ENCODE peak calls at places on chromosomes 12 and 14, in seven cellular contexts. F is PC-3, A is HFFc6, D is AG09309, Y is cardiac muscle cell, O is endodermal cell, W is gastrocnemius medialis. N is an unnamed sample.

GRCh38 chr12:97886548-97887176 is 424.1 kb downstream of the RMST start:
- DNase-seq in F (no peak), Y (no peak), D (no peak), W (no peak), A (no peak), O (no peak), N (no peak)

GRCh38 chr12:72546106-72546505 is 273.9 kb downstream of the TRHDE start:
- DNase-seq in F (no peak), W (no peak), O (no peak), A (no peak), D (no peak), Y (no peak), N (no peak)

GRCh38 chr14:56005580-56006053 is 112.6 kb upstream of the PELI2 start:
- DNase-seq in O (peak; percentile 61), Y (peak; percentile 62), F (no peak), D (peak; percentile 27), A (no peak), W (no peak), N (no peak)

GRCh38 chr14:73269729-73270651 is 32.7 kb downstream of the PAPLN start:
- DNase-seq in O (peak; percentile 84), A (no peak), W (no peak), D (no peak), F (no peak), Y (peak; percentile 48), N (peak; percentile 35)

GRCh38 chr12:125292700-125293099 is 227.5 kb downstream of the AACS start:
- DNase-seq in D (no peak), Y (no peak), A (no peak), W (no peak), F (no peak), O (no peak), N (no peak)

GRCh38 chr12:54197037-54197909 is 8.5 kb upstream of the SMUG1 start:
- DNase-seq in A (no peak), F (peak; percentile 41), O (peak; percentile 78), Y (no peak), D (no peak), W (peak; percentile 85), N (no peak)

GRCh38 chr14:36363704-36364103 is 43.3 kb upstream of the MBIP start:
- DNase-seq in A (no peak), D (no peak), W (no peak), Y (no peak), F (no peak), O (no peak), N (no peak)

GRCh38 chr14:103391048-103391447 is 5.8 kb downstream of the MARK3 start:
- DNase-seq in F (peak; percentile 77), A (peak; percentile 57), Y (peak; percentile 92), D (peak; percentile 86), W (no peak), O (no peak), N (peak; percentile 72)

GRCh38 chr12:80101126-80101525 is 1.8 kb downstream of the OTOGL start:
- DNase-seq in O (no peak), D (no peak), F (peak; percentile 21), W (no peak), A (no peak), Y (no peak), N (no peak)

GRCh38 chr14:64800000-64800399 is 79.7 kb downstream of the SPTB start:
- DNase-seq in F (peak; percentile 69), O (peak; percentile 79), D (no peak), A (peak; percentile 48), W (no peak), Y (peak; percentile 48), N (peak; percentile 18)

GRCh38 chr12:38776657-38777056 is 128.7 kb downstream of the CPNE8 start:
- DNase-seq in W (no peak), F (peak; percentile 8), Y (peak; percentile 8), A (no peak), D (no peak), O (no peak), N (no peak)

GRCh38 chr12:52924764-52925716 is 20.2 kb upstream of the KRT8 start:
- DNase-seq in Y (peak; percentile 94), W (no peak), A (peak; percentile 90), D (peak; percentile 64), F (peak; percentile 89), O (peak; percentile 73), N (no peak)

GRCh38 chr12:106769078-106769477 is 5.4 kb upstream of the RIC8B start:
- DNase-seq in F (no peak), O (peak; percentile 86), W (no peak), A (no peak), Y (peak; percentile 71), D (no peak), N (no peak)

GRCh38 chr14:45145214-45145613 is 9.5 kb downstream of the FANCM start:
- DNase-seq in D (no peak), A (no peak), O (no peak), F (no peak), Y (no peak), W (no peak), N (no peak)

GRCh38 chr14:38808734-38809455 is 294.1 kb downstream of the SEC23A start:
- DNase-seq in W (no peak), Y (no peak), A (no peak), F (peak; percentile 16), D (no peak), O (peak; percentile 80), N (peak; percentile 20)

GRCh38 chr14:34650786-34651584 is 21.0 kb upstream of the SNX6 start:
- DNase-seq in O (no peak), A (peak; percentile 99), W (no peak), Y (peak; percentile 99), D (peak; percentile 99), F (peak; percentile 88), N (no peak)

GRCh38 chr12:6750506-6750905 is 2.4 kb downstream of the MLF2 start:
- DNase-seq in Y (no peak), W (no peak), D (no peak), F (no peak), O (no peak), A (no peak), N (no peak)

GRCh38 chr12:1250641-1251040 is 259.6 kb downstream of the ERC1 start:
- DNase-seq in W (no peak), D (no peak), A (no peak), Y (no peak), O (no peak), F (no peak), N (no peak)

GRCh38 chr12:27460471-27460978 is 14.0 kb downstream of the SMCO2 start:
- DNase-seq in A (no peak), W (no peak), Y (peak; percentile 77), D (no peak), F (peak; percentile 88), O (no peak), N (peak; percentile 62)

GRCh38 chr12:121050725-121051124 is 11.7 kb upstream of the OASL start:
- DNase-seq in W (no peak), A (peak; percentile 19), O (peak; percentile 46), F (peak; percentile 48), D (no peak), Y (no peak), N (no peak)

GRCh38 chr12:124856132-124856841 is 7.4 kb downstream of the SCARB1 start:
- DNase-seq in D (no peak), A (no peak), O (no peak), F (no peak), Y (no peak), W (peak; percentile 38), N (no peak)

GRCh38 chr12:82124711-82125110 is 233.5 kb downstream of the CCDC59 start:
- DNase-seq in W (no peak), D (no peak), F (peak; percentile 2), A (no peak), Y (no peak), O (no peak), N (no peak)

GRCh38 chr12:103075848-103076247 is 118.4 kb downstream of the ASCL1 start:
- DNase-seq in W (no peak), O (no peak), A (no peak), F (no peak), D (no peak), Y (no peak), N (no peak)

GRCh38 chr12:117897379-117898161 is 71.2 kb downstream of the KSR2 start:
- DNase-seq in A (no peak), W (no peak), F (no peak), O (no peak), D (no peak), Y (no peak), N (no peak)

GRCh38 chr12:7972734-7973488 is 36.9 kb upstream of the SLC2A3 start:
- DNase-seq in W (no peak), Y (no peak), O (no peak), A (no peak), F (no peak), D (no peak), N (no peak)

GRCh38 chr12:7966558-7966957 is 30.6 kb upstream of the SLC2A3 start:
- DNase-seq in O (no peak), Y (peak; percentile 55), F (no peak), W (no peak), A (no peak), D (no peak), N (peak; percentile 36)

GRCh38 chr12:7970475-7971252 is 34.7 kb upstream of the SLC2A3 start:
- DNase-seq in O (peak; percentile 99), D (peak; percentile 96), Y (peak; percentile 98), A (peak; percentile 93), F (peak; percentile 81), W (peak; percentile 64), N (peak; percentile 92)
- TF ChIP-seq CTCF in O (peak; percentile 56), D (no peak), Y (no peak), A (peak; percentile 54), F (no peak), W (no peak), N (peak; percentile 47)

GRCh38 chr12:104137902-104138746 is at the start of gene NFYB:
- DNase-seq in O (peak; percentile 99), A (peak; percentile 97), Y (peak; percentile 98), D (peak; percentile 88), W (peak; percentile 97), F (peak; percentile 99), N (peak; percentile 93)
- TF ChIP-seq CTCF in O (no peak), A (no peak), Y (no peak), D (no peak), W (no peak), F (no peak), N (no peak)

GRCh38 chr12:132437252-132438138 is 52.5 kb upstream of the FBRSL1 start:
- DNase-seq in W (no peak), A (no peak), O (peak; percentile 92), D (no peak), F (no peak), Y (no peak), N (no peak)

GRCh38 chr12:132438139-132438700 is 51.7 kb upstream of the FBRSL1 start:
- DNase-seq in A (no peak), O (no peak), F (no peak), W (no peak), Y (no peak), D (no peak), N (peak; percentile 42)

GRCh38 chr12:132438726-132439125 is 51.2 kb upstream of the FBRSL1 start:
- DNase-seq in D (no peak), O (no peak), F (no peak), Y (no peak), A (no peak), W (no peak), N (no peak)

GRCh38 chr12:132436791-132437251 is 53.1 kb upstream of the FBRSL1 start:
- DNase-seq in A (no peak), W (no peak), F (no peak), D (no peak), Y (no peak), O (no peak), N (no peak)

GRCh38 chr12:132439333-132439904 is 50.5 kb upstream of the FBRSL1 start:
- DNase-seq in A (no peak), D (no peak), O (no peak), Y (no peak), F (no peak), W (no peak), N (no peak)
- TF ChIP-seq CTCF in A (no peak), D (no peak), O (peak; percentile 52), Y (no peak), F (no peak), W (no peak), N (no peak)

GRCh38 chr12:51821423-51822260 is 26.9 kb downstream of the FIGNL2 start:
- DNase-seq in Y (no peak), F (no peak), D (no peak), O (no peak), W (no peak), A (no peak), N (peak; percentile 40)
- TF ChIP-seq CTCF in Y (no peak), F (no peak), D (no peak), O (peak; percentile 24), W (no peak), A (no peak), N (no peak)

N was measured in activated CD8-positive, alpha-beta T cell treated with anti-CD3 and anti-CD28 coated beads for 36 hours.